ENCODE peak calls at places on chromosomes 5 and 9, in four cellular contexts. T is uterus, D is heart left ventricle, M is upper lobe of right lung. V is an unnamed sample.

GRCh38 chr5:11104543-11105151 is 343.6 kb upstream of the DAP start:
- DNase-seq in T (no peak), D (no peak), M (no peak), V (no peak)

GRCh38 chr5:72325566-72326297 is 5.6 kb downstream of the PTCD2 start:
- DNase-seq in T (no peak), D (no peak), M (no peak), V (no peak)

GRCh38 chr5:180468732-180469585 is 25.2 kb upstream of the CNOT6 start:
- DNase-seq in T (no peak), D (no peak), M (no peak), V (peak; percentile 55)

GRCh38 chr9:131419029-131419614 is 25.2 kb downstream of the PRRC2B start:
- DNase-seq in T (no peak), D (no peak), M (no peak), V (no peak)

GRCh38 chr5:74822288-74822687 is 43.9 kb downstream of the FAM169A start:
- DNase-seq in T (no peak), D (no peak), M (no peak), V (no peak)

GRCh38 chr9:127694890-127695735 is 11.7 kb upstream of the CFAP157 start:
- DNase-seq in T (no peak), D (no peak), M (no peak), V (no peak)

GRCh38 chr5:56941981-56942380 is 9.9 kb downstream of the MIER3 start:
- DNase-seq in T (no peak), D (no peak), M (no peak), V (no peak)

GRCh38 chr5:172035039-172035438 is 28.6 kb upstream of the FBXW11 start:
- DNase-seq in T (no peak), D (no peak), M (no peak), V (no peak)

GRCh38 chr5:73304381-73304780 is 131.4 kb downstream of the TMEM174 start:
- DNase-seq in T (no peak), D (no peak), M (no peak), V (no peak)

GRCh38 chr9:84667571-84668203 is 1.8 kb upstream of the NTRK2 start:
- DNase-seq in T (no peak), D (peak; percentile 20), M (no peak), V (no peak)

GRCh38 chr9:136004712-136005111 is 43.5 kb upstream of the UBAC1 start:
- DNase-seq in T (no peak), D (no peak), M (no peak), V (no peak)

GRCh38 chr5:28234356-28234968 is 1196.1 kb upstream of the CDH9 start:
- DNase-seq in T (no peak), D (no peak), M (no peak), V (no peak)

GRCh38 chr5:68459093-68459492 is 243.5 kb downstream of the PIK3R1 start:
- DNase-seq in T (no peak), D (no peak), M (no peak), V (no peak)

GRCh38 chr9:116208417-116209232 is 55.0 kb downstream of the PAPPA start:
- DNase-seq in T (no peak), D (no peak), M (no peak), V (no peak)

GRCh38 chr9:94870793-94871558 is 144.5 kb downstream of the AOPEP start:
- DNase-seq in T (peak; percentile 47), D (peak; percentile 75), M (no peak), V (no peak)

GRCh38 chr9:72586388-72587160 is 65.2 kb downstream of the TMC1 start:
- DNase-seq in T (no peak), D (no peak), M (no peak), V (peak; percentile 63)

GRCh38 chr5:55220433-55221185 is 6.5 kb downstream of the MCIDAS start:
- DNase-seq in T (no peak), D (no peak), M (no peak), V (no peak)

GRCh38 chr5:111580956-111581355 is 68.6 kb upstream of the STARD4 start:
- DNase-seq in T (no peak), D (no peak), M (no peak), V (no peak)

GRCh38 chr5:20229286-20230005 is 241.4 kb upstream of the CDH18 start:
- DNase-seq in T (no peak), D (no peak), M (no peak), V (no peak)

GRCh38 chr5:41368158-41368557 is 142.2 kb downstream of the PLCXD3 start:
- DNase-seq in T (no peak), D (no peak), M (no peak), V (no peak)

GRCh38 chr9:75866273-75866871 is 24.1 kb upstream of the PCSK5 start:
- DNase-seq in T (peak; percentile 47), D (peak; percentile 44), M (no peak), V (no peak)

GRCh38 chr5:148586796-148587195 is 67.5 kb downstream of the HTR4 start:
- DNase-seq in T (no peak), D (no peak), M (no peak), V (no peak)

GRCh38 chr5:9898319-9898718 is 268.2 kb upstream of the TAS2R1 start:
- DNase-seq in T (no peak), D (no peak), M (peak; percentile 67), V (no peak)

DNA sequence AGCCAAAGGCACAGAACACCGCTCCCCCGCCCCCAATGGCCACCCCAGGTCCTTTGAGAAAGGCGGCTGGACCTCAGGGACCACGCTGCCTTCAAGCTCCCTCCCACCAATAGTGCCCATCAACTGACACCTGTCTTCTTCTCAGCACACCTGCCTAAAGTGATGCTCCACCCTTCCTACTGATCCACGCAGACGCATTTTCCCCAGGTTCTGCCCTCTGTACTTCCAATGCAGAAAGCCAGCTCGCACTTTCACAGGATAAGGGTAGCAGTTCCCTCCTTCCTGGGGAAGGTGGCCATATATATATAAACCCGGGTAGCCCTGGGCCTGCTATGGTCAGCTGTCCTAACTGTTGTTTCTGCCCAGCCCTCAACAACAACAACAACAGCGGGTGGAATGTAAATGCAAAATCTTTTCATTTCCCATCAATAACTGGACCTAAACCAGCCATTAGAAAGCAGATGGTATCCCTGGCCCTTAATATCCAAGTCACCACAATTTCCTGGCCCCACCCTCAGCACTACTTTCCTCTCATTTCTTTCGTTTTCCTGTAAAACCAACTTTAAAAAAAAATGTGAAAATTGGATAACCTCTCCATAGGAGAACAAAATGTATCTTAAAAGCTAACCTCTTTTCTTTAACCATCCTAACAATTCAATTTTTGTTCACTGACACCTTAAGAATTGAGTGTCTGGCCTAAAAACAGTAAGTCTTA is 1.7 kb downstream of the GOLM1 start:
- DNase-seq in T (no peak), D (no peak), M (no peak), V (no peak)
- H3K4me3 ChIP-seq in T (no peak overlapping the region), D (no peak overlapping the region), M (no peak overlapping the region), V (peak overlapping the region; percentile 99)

GRCh38 chr5:39656600-39656999 is 231.8 kb upstream of the DAB2 start:
- DNase-seq in T (no peak), D (no peak), M (no peak), V (no peak)
- H3K9me3 ChIP-seq in T (no peaks in the 10 kb centered on the region), D (no peaks in the 10 kb centered on the region), M (no peaks in the 10 kb centered on the region), V (no peaks in the 10 kb centered on the region)

GRCh38 chr9:121675381-121675780 is 23.9 kb downstream of the DAB2IP start:
- DNase-seq in T (no peak), D (no peak), M (no peak), V (no peak)
- H3K4me3 ChIP-seq in T (no peak overlapping the region), D (no peak overlapping the region), M (no peak overlapping the region), V (no peak overlapping the region)

GRCh38 chr9:108325406-108325805 is 530.4 kb downstream of the ACTL7B start:
- DNase-seq in T (no peak), D (no peak), M (no peak), V (no peak)
- H3K9me3 ChIP-seq in T (peaks cover 5% of the 10 kb centered on the region), D (peaks cover 12% of the 10 kb centered on the region), M (peaks cover 6% of the 10 kb centered on the region), V (peaks cover 2% of the 10 kb centered on the region)

GRCh38 chr5:169423580-169424278 is 122.8 kb upstream of the SLIT3 start:
- DNase-seq in T (no peak), D (no peak), M (no peak), V (no peak)

GRCh38 chr5:169424956-169425318 is 124.0 kb upstream of the SLIT3 start:
- DNase-seq in T (no peak), D (no peak), M (no peak), V (no peak)

GRCh38 chr5:169422087-169422486 is 121.1 kb upstream of the SLIT3 start:
- DNase-seq in T (no peak), D (no peak), M (no peak), V (no peak)

GRCh38 chr5:169426674-169427250 is 125.8 kb upstream of the SLIT3 start:
- DNase-seq in T (no peak), D (no peak), M (no peak), V (no peak)

GRCh38 chr5:169424279-169424955 is 123.5 kb upstream of the SLIT3 start:
- DNase-seq in T (no peak), D (no peak), M (no peak), V (no peak)
- H3K4me3 ChIP-seq in T (no peak overlapping the region), D (no peak overlapping the region), M (no peak overlapping the region), V (no peak overlapping the region)

GRCh38 chr5:165393839-165394238 is 1888.4 kb downstream of the MAT2B start:
- DNase-seq in T (no peak), D (no peak), M (no peak), V (no peak)

GRCh38 chr5:165397521-165397920 is 1892.1 kb downstream of the MAT2B start:
- DNase-seq in T (no peak), D (no peak), M (no peak), V (no peak)
- H3K9me3 ChIP-seq in T (no peaks in the 10 kb centered on the region), D (peaks cover 4% of the 10 kb centered on the region), M (no peaks in the 10 kb centered on the region), V (no peaks in the 10 kb centered on the region)

DNA sequence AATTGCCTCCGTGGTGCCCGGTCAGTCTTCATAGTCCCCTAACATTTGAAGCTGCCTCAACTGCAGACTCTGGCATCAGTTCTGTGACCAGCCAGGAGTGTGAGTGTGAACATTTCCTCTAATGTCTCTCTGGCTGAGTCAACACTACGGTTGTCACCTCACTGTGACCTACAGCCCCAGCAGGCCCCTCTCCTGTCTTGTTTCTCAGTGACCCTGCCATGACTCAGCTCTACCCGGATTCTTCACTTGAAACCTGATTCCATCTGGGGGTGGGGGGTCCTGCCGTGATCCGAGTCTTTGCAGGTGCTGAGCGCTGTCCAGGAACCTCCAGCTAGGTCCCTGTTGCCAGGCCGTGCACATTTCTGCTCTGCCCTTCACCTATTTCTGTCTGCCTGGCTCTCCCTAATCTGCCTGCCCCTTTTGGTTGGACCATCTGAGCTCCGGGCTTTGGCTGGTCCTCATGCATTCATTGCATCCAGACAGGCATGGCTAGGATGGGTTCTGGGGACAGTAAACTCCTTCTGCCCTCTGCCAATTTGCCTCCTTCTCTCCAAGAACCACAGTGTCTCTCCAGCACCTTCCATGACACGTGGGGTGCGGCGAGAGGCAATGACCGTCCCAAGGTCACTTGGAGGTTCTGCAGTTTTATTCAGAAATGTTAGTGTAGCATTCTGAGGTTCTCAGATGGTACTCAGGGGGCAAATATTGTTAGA is 24.2 kb downstream of the STC2 start:
- DNase-seq in T (no peak), D (no peak), M (no peak), V (no peak)
- H3K4me3 ChIP-seq in T (no peak overlapping the region), D (no peak overlapping the region), M (no peak overlapping the region), V (no peak overlapping the region)

DNA sequence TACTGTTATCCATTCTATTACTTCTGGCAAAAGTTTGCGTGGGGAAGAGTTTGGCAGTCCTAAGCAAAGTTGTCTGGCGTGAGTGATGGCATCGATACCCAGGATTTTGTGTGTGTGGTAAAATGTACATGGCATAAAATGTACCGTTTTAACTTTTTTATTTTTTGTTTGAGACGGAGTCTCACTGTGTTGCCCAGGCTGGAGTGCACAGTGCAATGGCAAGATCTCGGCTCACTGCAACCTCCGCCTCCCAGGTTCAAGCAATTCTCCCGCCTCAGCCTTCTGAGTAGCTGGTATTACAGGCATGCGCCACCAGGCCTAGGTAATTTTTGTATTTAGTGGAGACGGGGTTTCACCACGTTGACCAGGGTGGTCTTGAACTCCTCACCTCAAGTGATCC is 55.4 kb upstream of the TJP2 start:
- DNase-seq in T (no peak), D (no peak), M (no peak), V (no peak)
- H3K9me3 ChIP-seq in T (no peaks in the 10 kb centered on the region), D (no peaks in the 10 kb centered on the region), M (no peaks in the 10 kb centered on the region), V (no peaks in the 10 kb centered on the region)